ENCODE peak calls at places on chromosome 17, in seven cellular contexts. One of them, this sample, is unnamed.

GRCh38 chr17:82698974-82699442 is 510 bp upstream of the RAB40B start:
- DNase-seq in lower lobe of right lung: peak; percentile 54
- DNase-seq in body of pancreas: no peak
- DNase-seq in endodermal cell: no peak
- DNase-seq in GM06990: no peak
- DNase-seq in cardiac muscle cell: no peak
- DNase-seq in astrocyte of the cerebellum: no peak
- DNase-seq in this sample: no peak

GRCh38 chr17:49414271-49414621 is 436 bp downstream of the PHB1 start:
- DNase-seq in cardiac muscle cell: no peak
- DNase-seq in astrocyte of the cerebellum: no peak
- DNase-seq in GM06990: no peak
- DNase-seq in body of pancreas: no peak
- DNase-seq in lower lobe of right lung: no peak
- DNase-seq in endodermal cell: no peak
- DNase-seq in this sample: no peak

GRCh38 chr17:76545918-76546555 is 6.2 kb downstream of the PRCD start:
- DNase-seq in cardiac muscle cell: no peak
- DNase-seq in endodermal cell: peak; percentile 61
- DNase-seq in lower lobe of right lung: no peak
- DNase-seq in astrocyte of the cerebellum: no peak
- DNase-seq in body of pancreas: no peak
- DNase-seq in GM06990: no peak
- DNase-seq in this sample: no peak

GRCh38 chr17:4028436-4028835 is 64.2 kb upstream of the ATP2A3 start:
- DNase-seq in body of pancreas: no peak
- DNase-seq in endodermal cell: no peak
- DNase-seq in GM06990: no peak
- DNase-seq in astrocyte of the cerebellum: no peak
- DNase-seq in cardiac muscle cell: no peak
- DNase-seq in lower lobe of right lung: no peak
- DNase-seq in this sample: no peak

GRCh38 chr17:65402513-65403086 is 158.8 kb downstream of the AXIN2 start:
- DNase-seq in astrocyte of the cerebellum: no peak
- DNase-seq in cardiac muscle cell: no peak
- DNase-seq in endodermal cell: no peak
- DNase-seq in GM06990: no peak
- DNase-seq in lower lobe of right lung: no peak
- DNase-seq in body of pancreas: no peak
- DNase-seq in this sample: no peak

GRCh38 chr17:27543464-27543856 is 87.2 kb downstream of the KSR1 start:
- DNase-seq in endodermal cell: no peak
- DNase-seq in astrocyte of the cerebellum: no peak
- DNase-seq in lower lobe of right lung: no peak
- DNase-seq in cardiac muscle cell: no peak
- DNase-seq in GM06990: no peak
- DNase-seq in body of pancreas: no peak
- DNase-seq in this sample: no peak

GRCh38 chr17:73189417-73190099 is 3.3 kb upstream of the COG1 start:
- DNase-seq in body of pancreas: no peak
- DNase-seq in lower lobe of right lung: no peak
- DNase-seq in cardiac muscle cell: peak; percentile 61
- DNase-seq in astrocyte of the cerebellum: peak; percentile 39
- DNase-seq in endodermal cell: peak; percentile 90
- DNase-seq in GM06990: no peak
- DNase-seq in this sample: peak; percentile 67

GRCh38 chr17:2173005-2173404 is 118.1 kb downstream of the HIC1 start:
- DNase-seq in endodermal cell: no peak
- DNase-seq in lower lobe of right lung: no peak
- DNase-seq in cardiac muscle cell: peak; percentile 45
- DNase-seq in GM06990: no peak
- DNase-seq in astrocyte of the cerebellum: no peak
- DNase-seq in body of pancreas: peak; percentile 42
- DNase-seq in this sample: no peak

GRCh38 chr17:46984892-46985291 is 5.8 kb upstream of the RPRML start:
- DNase-seq in endodermal cell: no peak
- DNase-seq in lower lobe of right lung: no peak
- DNase-seq in cardiac muscle cell: no peak
- DNase-seq in astrocyte of the cerebellum: no peak
- DNase-seq in GM06990: no peak
- DNase-seq in body of pancreas: peak; percentile 66
- DNase-seq in this sample: no peak

GRCh38 chr17:78383725-78384471 is 5.4 kb downstream of the PGS1 start:
- DNase-seq in GM06990: peak; percentile 48
- DNase-seq in endodermal cell: peak; percentile 57
- DNase-seq in body of pancreas: peak; percentile 60
- DNase-seq in astrocyte of the cerebellum: peak; percentile 92
- DNase-seq in lower lobe of right lung: peak; percentile 90
- DNase-seq in cardiac muscle cell: peak; percentile 98
- DNase-seq in this sample: peak; percentile 95

GRCh38 chr17:30920683-30921543 is 832 bp upstream of the ADAP2 start:
- DNase-seq in endodermal cell: no peak
- DNase-seq in GM06990: no peak
- DNase-seq in cardiac muscle cell: no peak
- DNase-seq in lower lobe of right lung: no peak
- DNase-seq in astrocyte of the cerebellum: no peak
- DNase-seq in body of pancreas: no peak
- DNase-seq in this sample: no peak

GRCh38 chr17:2814499-2815341 is 18.5 kb downstream of the RAP1GAP2 start:
- DNase-seq in GM06990: peak; percentile 84
- DNase-seq in lower lobe of right lung: peak; percentile 72
- DNase-seq in astrocyte of the cerebellum: no peak
- DNase-seq in cardiac muscle cell: no peak
- DNase-seq in endodermal cell: peak; percentile 53
- DNase-seq in body of pancreas: no peak
- DNase-seq in this sample: no peak

GRCh38 chr17:17134952-17135340 is 71.2 kb downstream of the PLD6 start:
- DNase-seq in endodermal cell: no peak
- DNase-seq in lower lobe of right lung: no peak
- DNase-seq in GM06990: no peak
- DNase-seq in astrocyte of the cerebellum: no peak
- DNase-seq in body of pancreas: no peak
- DNase-seq in cardiac muscle cell: no peak
- DNase-seq in this sample: no peak

GRCh38 chr17:30550512-30551273 is 73.5 kb downstream of the GOSR1 start:
- DNase-seq in body of pancreas: no peak
- DNase-seq in cardiac muscle cell: peak; percentile 49
- DNase-seq in lower lobe of right lung: no peak
- DNase-seq in endodermal cell: peak; percentile 50
- DNase-seq in astrocyte of the cerebellum: no peak
- DNase-seq in GM06990: peak; percentile 66
- DNase-seq in this sample: peak; percentile 11

GRCh38 chr17:8818654-8819330 is 19.6 kb upstream of the MFSD6L start:
- DNase-seq in astrocyte of the cerebellum: no peak
- DNase-seq in body of pancreas: no peak
- DNase-seq in lower lobe of right lung: no peak
- DNase-seq in cardiac muscle cell: no peak
- DNase-seq in GM06990: no peak
- DNase-seq in endodermal cell: peak; percentile 66
- DNase-seq in this sample: no peak

GRCh38 chr17:74632597-74632996 is 9.1 kb upstream of the CD300E start:
- DNase-seq in endodermal cell: no peak
- DNase-seq in astrocyte of the cerebellum: no peak
- DNase-seq in cardiac muscle cell: peak; percentile 18
- DNase-seq in GM06990: no peak
- DNase-seq in lower lobe of right lung: no peak
- DNase-seq in body of pancreas: no peak
- DNase-seq in this sample: no peak

GRCh38 chr17:39926588-39927100 is 757 bp downstream of the ORMDL3 start:
- DNase-seq in endodermal cell: peak; percentile 88
- DNase-seq in GM06990: peak; percentile 48
- DNase-seq in body of pancreas: peak; percentile 77
- DNase-seq in lower lobe of right lung: peak; percentile 68
- DNase-seq in cardiac muscle cell: peak; percentile 69
- DNase-seq in astrocyte of the cerebellum: no peak
- DNase-seq in this sample: peak; percentile 14

GRCh38 chr17:9177212-9177611 is 155.9 kb downstream of the NTN1 start:
- DNase-seq in lower lobe of right lung: no peak
- DNase-seq in astrocyte of the cerebellum: no peak
- DNase-seq in GM06990: no peak
- DNase-seq in cardiac muscle cell: peak; percentile 4
- DNase-seq in endodermal cell: peak; percentile 49
- DNase-seq in body of pancreas: no peak
- DNase-seq in this sample: no peak

GRCh38 chr17:56543280-56543679 is 50.2 kb upstream of the NOG start:
- DNase-seq in lower lobe of right lung: no peak
- DNase-seq in astrocyte of the cerebellum: no peak
- DNase-seq in cardiac muscle cell: no peak
- DNase-seq in endodermal cell: peak; percentile 59
- DNase-seq in body of pancreas: no peak
- DNase-seq in GM06990: no peak
- DNase-seq in this sample: no peak

DNA sequence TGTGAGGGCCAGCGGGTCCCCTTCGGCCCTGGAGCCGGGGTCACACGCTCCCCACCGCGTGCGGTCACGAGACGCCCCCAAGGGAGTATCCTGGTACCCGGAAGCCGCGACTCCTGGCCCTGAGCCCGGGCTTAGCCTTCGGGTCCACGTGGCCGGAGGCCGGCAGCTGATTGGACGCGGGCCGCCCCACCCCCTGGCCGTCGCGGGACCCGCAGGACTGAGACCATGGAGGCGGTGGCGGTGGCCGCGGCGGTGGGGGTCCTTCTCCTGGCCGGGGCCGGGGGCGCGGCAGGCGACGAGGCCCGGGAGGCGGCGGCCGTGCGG is at the start of gene NAGLU:
- DNase-seq in lower lobe of right lung: peak; percentile 98
- DNase-seq in astrocyte of the cerebellum: no peak
- DNase-seq in endodermal cell: peak; percentile 97
- DNase-seq in body of pancreas: peak; percentile 98
- DNase-seq in cardiac muscle cell: peak; percentile 92
- DNase-seq in GM06990: peak; percentile 93
- DNase-seq in this sample: peak; percentile 81
- TF ChIP-seq CTCF in lower lobe of right lung: no peak
- TF ChIP-seq CTCF in astrocyte of the cerebellum: no peak
- TF ChIP-seq CTCF in endodermal cell: no peak
- TF ChIP-seq CTCF in body of pancreas: no peak
- TF ChIP-seq CTCF in cardiac muscle cell: no peak
- TF ChIP-seq CTCF in GM06990: no peak
- TF ChIP-seq CTCF in this sample: no peak

DNA sequence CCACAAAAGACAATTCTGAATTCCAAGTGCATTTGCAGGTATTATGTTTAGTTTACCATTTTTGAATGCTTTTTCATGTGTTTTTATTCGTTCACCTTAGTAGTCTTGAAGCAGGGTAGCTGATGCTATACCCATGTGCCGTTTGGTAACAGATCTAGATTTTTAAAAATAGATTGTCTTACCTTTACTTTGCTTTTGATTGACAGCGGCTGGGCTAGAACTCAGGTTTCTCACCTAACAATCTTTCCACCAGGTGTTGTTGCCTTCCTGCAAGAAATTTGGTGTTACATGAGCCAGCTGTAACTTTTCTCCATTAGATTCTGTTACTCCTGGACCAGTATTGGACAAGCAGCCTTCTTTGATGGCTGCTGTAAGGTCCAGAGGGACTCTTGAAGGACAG is 1.5 kb upstream of the FTSJ3 start:
- DNase-seq in endodermal cell: no peak
- DNase-seq in astrocyte of the cerebellum: no peak
- DNase-seq in cardiac muscle cell: no peak
- DNase-seq in lower lobe of right lung: no peak
- DNase-seq in body of pancreas: no peak
- DNase-seq in GM06990: no peak
- DNase-seq in this sample: no peak
- H3K4me3 ChIP-seq in endodermal cell: peak overlapping the region; percentile 90
- H3K4me3 ChIP-seq in astrocyte of the cerebellum: peak overlapping the region; percentile 98
- H3K4me3 ChIP-seq in cardiac muscle cell: no peak overlapping the region
- H3K4me3 ChIP-seq in lower lobe of right lung: no peak overlapping the region
- H3K4me3 ChIP-seq in body of pancreas: no peak overlapping the region
- H3K4me3 ChIP-seq in GM06990: no peak overlapping the region
- H3K4me3 ChIP-seq in this sample: no peak overlapping the region

DNA sequence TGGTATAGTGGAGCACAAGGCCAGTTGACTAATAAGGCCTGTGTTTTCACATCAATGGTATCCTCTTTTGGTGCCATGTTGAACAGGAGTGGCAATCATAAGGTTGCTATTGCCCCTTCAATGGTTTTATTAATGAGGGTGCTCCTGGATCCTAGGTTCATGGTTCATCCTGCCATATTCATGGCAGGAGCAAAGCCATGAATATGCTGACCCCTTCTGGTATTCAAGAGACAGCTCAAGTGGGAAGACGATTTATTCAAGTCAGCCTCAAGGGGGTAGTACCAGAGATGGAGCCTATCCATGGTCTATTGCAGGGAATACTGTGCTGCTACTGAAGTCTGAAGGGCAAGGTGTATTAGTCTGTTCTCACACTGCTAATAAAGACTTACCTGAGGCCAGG is 2.6 kb downstream of the ABCA9 start:
- DNase-seq in GM06990: no peak
- DNase-seq in lower lobe of right lung: no peak
- DNase-seq in endodermal cell: peak; percentile 60
- DNase-seq in astrocyte of the cerebellum: no peak
- DNase-seq in body of pancreas: no peak
- DNase-seq in cardiac muscle cell: no peak
- DNase-seq in this sample: no peak
- TF ChIP-seq CTCF in GM06990: no peak
- TF ChIP-seq CTCF in lower lobe of right lung: peak; percentile 11
- TF ChIP-seq CTCF in endodermal cell: peak; percentile 74
- TF ChIP-seq CTCF in astrocyte of the cerebellum: no peak
- TF ChIP-seq CTCF in body of pancreas: peak; percentile 34
- TF ChIP-seq CTCF in cardiac muscle cell: no peak
- TF ChIP-seq CTCF in this sample: peak; percentile 21

GRCh38 chr17:36641877-36642845 is 40.8 kb downstream of the MRM1 start:
- DNase-seq in astrocyte of the cerebellum: no peak
- DNase-seq in GM06990: no peak
- DNase-seq in lower lobe of right lung: no peak
- DNase-seq in body of pancreas: no peak
- DNase-seq in cardiac muscle cell: no peak
- DNase-seq in endodermal cell: peak; percentile 78
- DNase-seq in this sample: no peak
- H3K4me3 ChIP-seq in astrocyte of the cerebellum: peak overlapping the region; percentile 28
- H3K4me3 ChIP-seq in GM06990: no peak overlapping the region
- H3K4me3 ChIP-seq in lower lobe of right lung: peak overlapping the region; percentile 43
- H3K4me3 ChIP-seq in body of pancreas: no peak overlapping the region
- H3K4me3 ChIP-seq in cardiac muscle cell: peak overlapping the region; percentile 41
- H3K4me3 ChIP-seq in endodermal cell: peak overlapping the region; percentile 75
- H3K4me3 ChIP-seq in this sample: peak overlapping the region; percentile 32

This sample was measured in brain microvascular endothelial cell.